ENCODE peak calls at places on chromosome 5, in seven cellular contexts. J is body of pancreas, A is tibial nerve, H is stomach, T is HepG2, B is NB4, C is ovary. M is an unnamed sample.

GRCh38 chr5:67010684-67011409 is 185.8 kb downstream of the CD180 start:
- DNase-seq in J (no peak), A (no peak), H (no peak), T (no peak), B (no peak), C (no peak), M (no peak)

GRCh38 chr5:84381501-84382362 is 2.9 kb downstream of the EDIL3 start:
- DNase-seq in J (no peak), A (no peak), H (no peak), T (no peak), B (peak; percentile 53), C (no peak), M (peak; percentile 17)

GRCh38 chr5:56346044-56346710 is 113.0 kb upstream of the ANKRD55 start:
- DNase-seq in J (no peak), A (no peak), H (no peak), T (no peak), B (no peak), C (no peak), M (no peak)

GRCh38 chr5:157659886-157660660 is 7.8 kb upstream of the SOX30 start:
- DNase-seq in J (no peak), A (no peak), H (no peak), T (no peak), B (no peak), C (no peak), M (no peak)

GRCh38 chr5:168943999-168944398 is 356.9 kb downstream of the SLIT3 start:
- DNase-seq in J (no peak), A (no peak), H (no peak), T (no peak), B (no peak), C (no peak), M (no peak)

GRCh38 chr5:116799401-116799800 is 224.8 kb upstream of the SEMA6A start:
- DNase-seq in J (no peak), A (no peak), H (no peak), T (peak; percentile 81), B (no peak), C (no peak), M (no peak)

GRCh38 chr5:163509288-163510040 is 4.0 kb downstream of the MAT2B start:
- DNase-seq in J (no peak), A (peak; percentile 23), H (peak; percentile 31), T (peak; percentile 75), B (no peak), C (no peak), M (peak; percentile 19)

GRCh38 chr5:37816883-37817282 is 23.0 kb downstream of the GDNF start:
- DNase-seq in J (no peak), A (no peak), H (no peak), T (no peak), B (no peak), C (no peak), M (no peak)

GRCh38 chr5:19795218-19795617 is 192.8 kb downstream of the CDH18 start:
- DNase-seq in J (no peak), A (no peak), H (no peak), T (peak; percentile 3), B (no peak), C (no peak), M (no peak)

GRCh38 chr5:77239126-77239741 is 28.8 kb downstream of the PDE8B start:
- DNase-seq in J (no peak), A (no peak), H (no peak), T (peak; percentile 12), B (peak; percentile 36), C (no peak), M (peak; percentile 16)

GRCh38 chr5:88875609-88876234 is 7.3 kb downstream of the MEF2C start:
- DNase-seq in J (no peak), A (no peak), H (no peak), T (no peak), B (no peak), C (no peak), M (no peak)

GRCh38 chr5:31702709-31703108 is 63.8 kb downstream of the PDZD2 start:
- DNase-seq in J (no peak), A (no peak), H (no peak), T (no peak), B (no peak), C (no peak), M (no peak)

GRCh38 chr5:37189355-37189754 is 59.8 kb downstream of the CPLANE1 start:
- DNase-seq in J (no peak), A (no peak), H (no peak), T (no peak), B (no peak), C (no peak), M (peak; percentile 12)

GRCh38 chr5:106397700-106398099 is 1273.0 kb downstream of the EFNA5 start:
- DNase-seq in J (no peak), A (no peak), H (no peak), T (no peak), B (no peak), C (no peak), M (no peak)

GRCh38 chr5:34475249-34475966 is 180.7 kb upstream of the RAI14 start:
- DNase-seq in J (no peak), A (no peak), H (no peak), T (no peak), B (no peak), C (no peak), M (no peak)

GRCh38 chr5:175253597-175253996 is 190.4 kb downstream of the DRD1 start:
- DNase-seq in J (no peak), A (no peak), H (no peak), T (no peak), B (no peak), C (no peak), M (no peak)

GRCh38 chr5:90477073-90477472 is 2.4 kb downstream of the POLR3G start:
- DNase-seq in J (no peak), A (no peak), H (no peak), T (no peak), B (no peak), C (no peak), M (peak; percentile 6)

GRCh38 chr5:80957031-80957761 is 3.0 kb upstream of the RASGRF2 start:
- DNase-seq in J (no peak), A (no peak), H (no peak), T (peak; percentile 90), B (no peak), C (no peak), M (no peak)

GRCh38 chr5:61334224-61335196 is 2.5 kb downstream of the ZSWIM6 start:
- DNase-seq in J (no peak), A (no peak), H (no peak), T (no peak), B (no peak), C (no peak), M (no peak)

GRCh38 chr5:123371575-123372179 is 51.5 kb downstream of the CEP120 start:
- DNase-seq in J (peak; percentile 57), A (peak; percentile 38), H (peak; percentile 42), T (peak; percentile 22), B (peak; percentile 23), C (peak; percentile 51), M (peak; percentile 52)

GRCh38 chr5:166758151-166758550 is 1533.3 kb upstream of the WWC1 start:
- DNase-seq in J (no peak), A (no peak), H (no peak), T (no peak), B (no peak), C (no peak), M (no peak)

GRCh38 chr5:82938901-82939300 is 138.3 kb downstream of the TMEM167A start:
- DNase-seq in J (no peak), A (no peak), H (no peak), T (no peak), B (no peak), C (no peak), M (no peak)

DNA sequence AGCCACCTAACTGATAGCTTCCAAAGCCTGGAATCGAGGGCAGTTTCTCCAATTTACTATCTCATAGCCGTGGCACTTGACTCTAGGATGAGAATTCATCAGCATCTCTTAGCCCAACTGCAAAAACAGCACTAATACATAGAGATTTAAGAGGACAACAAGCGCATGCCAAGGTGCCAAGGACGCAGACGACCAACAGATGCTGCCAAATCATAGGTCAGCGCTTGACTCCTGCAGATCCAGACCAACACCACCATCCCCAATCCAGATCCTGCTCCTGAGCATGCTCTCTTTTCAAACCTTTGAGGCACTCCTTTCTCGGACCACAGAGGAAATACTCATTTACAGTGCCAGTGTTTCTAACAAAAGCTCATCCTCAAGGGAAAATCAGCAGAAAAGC is 24.6 kb downstream of the NRG2 start:
- DNase-seq in J (no peak), A (no peak), H (no peak), T (no peak), B (no peak), C (no peak), M (no peak)
- TF ChIP-seq POLR2A in J (no peak), A (no peak), H (no peak), T (no peak), B (no peak), C (no peak), M (no peak)

GRCh38 chr5:59360130-59360555 is 533.4 kb downstream of the PDE4D start:
- DNase-seq in J (no peak), A (no peak), H (no peak), T (no peak), B (peak; percentile 86), C (no peak), M (no peak)
- TF ChIP-seq POLR2A in J (no peak), A (no peak), H (no peak), T (no peak), B (no peak), C (no peak), M (no peak)

DNA sequence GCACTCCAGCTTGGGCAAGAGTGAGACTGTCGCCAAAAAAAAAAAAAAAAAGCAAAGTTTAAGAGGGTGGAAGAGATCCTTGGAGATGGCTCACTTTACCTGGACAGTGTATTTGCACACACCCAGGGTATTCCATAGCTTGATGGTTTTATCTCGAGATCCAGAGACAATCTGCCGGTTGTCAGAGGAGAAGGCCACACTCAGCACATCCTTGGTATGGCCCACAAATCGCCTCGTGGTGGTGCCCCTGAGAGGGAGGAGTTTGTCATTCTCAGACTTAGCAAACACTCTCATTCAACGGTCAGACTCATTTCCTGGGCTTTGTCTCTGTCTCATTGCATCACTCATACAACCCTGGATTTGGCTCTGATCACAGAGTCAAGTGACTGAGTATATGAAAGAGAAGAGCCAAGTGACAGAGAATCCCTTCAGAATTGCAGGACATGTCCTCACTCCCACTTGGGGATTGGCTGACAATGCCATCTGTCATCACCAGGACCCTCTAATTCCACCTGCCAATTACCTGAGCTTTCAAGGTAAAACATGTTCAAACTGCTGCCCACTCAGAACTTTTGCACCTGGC is 2.2 kb downstream of the RACK1 start:
- DNase-seq in J (no peak), A (no peak), H (no peak), T (peak; percentile 90), B (peak; percentile 87), C (no peak), M (no peak)
- TF ChIP-seq POLR2A in J (no peak), A (no peak), H (no peak), T (peak; percentile 56), B (no peak), C (no peak), M (peak; percentile 38)

DNA sequence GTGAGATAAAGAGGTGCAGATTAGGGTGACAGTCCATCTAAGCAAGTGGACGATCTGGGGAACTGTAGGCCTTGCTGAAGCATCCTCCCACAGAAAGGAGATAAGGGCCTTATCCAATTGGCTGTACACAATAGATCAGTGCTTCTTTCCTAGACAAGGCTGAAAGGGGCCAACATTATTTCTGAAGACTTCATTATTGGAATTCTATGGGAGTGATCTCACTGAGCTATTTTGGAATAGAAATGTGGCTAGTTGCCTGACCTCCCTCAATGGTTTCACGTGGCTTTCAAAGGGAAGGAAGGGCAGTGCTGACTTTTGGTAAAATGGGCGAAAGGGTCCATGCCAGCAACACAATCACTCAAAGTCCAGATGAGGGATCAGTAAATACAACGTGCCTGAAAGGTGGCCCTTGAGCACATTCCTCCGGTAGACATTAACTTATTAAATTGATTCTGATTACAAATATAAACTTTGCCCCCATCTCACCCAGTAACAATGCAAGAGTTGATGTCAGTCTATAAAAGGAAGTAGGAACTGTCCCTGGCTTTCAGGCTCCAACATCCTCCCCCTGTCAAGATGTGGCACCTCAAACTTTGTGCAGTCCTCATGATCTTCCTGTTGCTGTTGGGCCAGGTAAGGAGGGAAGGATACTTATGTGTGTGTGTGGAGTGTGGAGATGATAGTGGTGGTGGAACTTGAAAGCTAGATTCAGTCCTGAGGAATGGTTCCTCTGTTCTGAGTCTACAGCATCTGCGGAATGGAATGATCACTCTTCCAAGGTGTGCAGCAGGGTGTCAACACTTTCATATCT is at the start of gene LEAP2:
- DNase-seq in J (peak; percentile 49), A (no peak), H (peak; percentile 39), T (peak; percentile 95), B (no peak), C (no peak), M (peak; percentile 34)
- TF ChIP-seq POLR2A in J (peak; percentile 37), A (no peak), H (no peak), T (peak; percentile 95), B (no peak), C (no peak), M (no peak)

M was measured in erythroblast.